ENCODE peak calls at places on chromosome 10, in eight cellular contexts. T is tibial nerve, O is colonic mucosa, W is BJ, E is GM06990, D is dorsolateral prefrontal cortex, P is gastrocnemius medialis, I is MCF 10A. Y is an unnamed sample.
A peak's percentile ranks its signal among the peaks of the same experiment; 100 is the strongest.

GRCh38 chr10:93080350-93081046 is 6.8 kb downstream of the CYP26A1 start:
- DNase-seq in T (peak; percentile 54), O (peak; percentile 49), W (no peak), E (no peak), D (peak; percentile 16), P (no peak), I (peak; percentile 57), Y (peak; percentile 53)

GRCh38 chr10:113267616-113268015 is 285.2 kb upstream of the HABP2 start:
- DNase-seq in T (no peak), O (no peak), W (no peak), E (no peak), D (no peak), P (no peak), I (no peak), Y (no peak)

GRCh38 chr10:11208908-11209809 is 191.5 kb downstream of the CELF2 start:
- DNase-seq in T (no peak), O (no peak), W (no peak), E (peak; percentile 51), D (no peak), P (no peak), I (no peak), Y (no peak)

GRCh38 chr10:82815680-82816079 is 940.7 kb downstream of the NRG3 start:
- DNase-seq in T (no peak), O (no peak), W (no peak), E (no peak), D (no peak), P (no peak), I (peak; percentile 3), Y (no peak)

GRCh38 chr10:75201793-75202307 is 8.7 kb upstream of the VDAC2 start:
- DNase-seq in T (no peak), O (peak; percentile 70), W (no peak), E (no peak), D (no peak), P (no peak), I (no peak), Y (no peak)

GRCh38 chr10:111392159-111392558 is 315.3 kb downstream of the ADRA2A start:
- DNase-seq in T (no peak), O (no peak), W (peak; percentile 17), E (no peak), D (no peak), P (no peak), I (no peak), Y (no peak)

GRCh38 chr10:69696073-69696731 is 66.2 kb downstream of the FAM241B start:
- DNase-seq in T (no peak), O (no peak), W (peak; percentile 93), E (no peak), D (no peak), P (no peak), I (peak; percentile 70), Y (no peak)

GRCh38 chr10:43237631-43238446 is 29.0 kb downstream of the RASGEF1A start:
- DNase-seq in T (no peak), O (no peak), W (no peak), E (no peak), D (peak; percentile 1), P (no peak), I (no peak), Y (peak; percentile 1)

GRCh38 chr10:127125331-127125730 is 71.1 kb downstream of the INSYN2A start:
- DNase-seq in T (no peak), O (no peak), W (no peak), E (no peak), D (no peak), P (no peak), I (no peak), Y (no peak)

GRCh38 chr10:79347894-79348639 is 798 bp downstream of the PPIF start:
- DNase-seq in T (peak; percentile 58), O (peak; percentile 81), W (no peak), E (peak; percentile 90), D (peak; percentile 31), P (peak; percentile 70), I (peak; percentile 78), Y (peak; percentile 41)

GRCh38 chr10:23530079-23530478 is 91.2 kb downstream of the OTUD1 start:
- DNase-seq in T (no peak), O (no peak), W (no peak), E (no peak), D (no peak), P (no peak), I (no peak), Y (no peak)

GRCh38 chr10:112810651-112811215 is 139.3 kb upstream of the TCF7L2 start:
- DNase-seq in T (no peak), O (no peak), W (no peak), E (no peak), D (no peak), P (no peak), I (no peak), Y (no peak)

GRCh38 chr10:105187243-105187642 is 546.2 kb downstream of the SORCS3 start:
- DNase-seq in T (no peak), O (no peak), W (no peak), E (no peak), D (no peak), P (no peak), I (no peak), Y (no peak)

GRCh38 chr10:70666960-70667798 is 5.1 kb upstream of the ADAMTS14 start:
- DNase-seq in T (no peak), O (no peak), W (no peak), E (no peak), D (no peak), P (no peak), I (no peak), Y (peak; percentile 11)

GRCh38 chr10:61751599-61751998 is 88.9 kb downstream of the CABCOCO1 start:
- DNase-seq in T (no peak), O (no peak), W (no peak), E (no peak), D (no peak), P (no peak), I (no peak), Y (no peak)

GRCh38 chr10:57822965-57823364 is 444.7 kb downstream of the IPMK start:
- DNase-seq in T (no peak), O (no peak), W (no peak), E (no peak), D (no peak), P (no peak), I (no peak), Y (no peak)

GRCh38 chr10:125257521-125258105 is 97.2 kb upstream of the CTBP2 start:
- DNase-seq in T (no peak), O (no peak), W (no peak), E (no peak), D (peak; percentile 7), P (no peak), I (no peak), Y (no peak)

DNA sequence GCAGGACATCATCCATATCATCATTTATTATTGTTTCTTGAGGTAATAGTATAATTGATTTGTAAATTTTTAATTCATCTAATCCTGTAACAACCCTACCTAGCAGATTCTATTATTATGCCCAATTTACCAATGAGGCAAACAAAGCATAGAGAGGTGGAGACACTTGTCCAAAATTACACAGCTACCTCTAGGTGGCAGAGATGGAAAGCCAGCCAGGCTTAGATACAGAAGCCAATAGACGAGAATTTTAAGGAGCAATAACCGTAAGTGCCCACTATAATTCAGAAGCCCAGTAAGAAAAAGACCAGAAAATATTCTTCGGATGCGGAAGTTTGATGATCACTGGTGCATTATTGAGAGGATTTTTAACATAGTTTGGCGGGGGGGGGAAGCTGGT is 54.0 kb downstream of the ANK3 start:
- DNase-seq in T (no peak), O (no peak), W (no peak), E (no peak), D (peak; percentile 42), P (no peak), I (peak; percentile 47), Y (no peak)
- TF ChIP-seq CTCF in T (no peak), O (no peak), W (no peak), E (peak; percentile 60), D (peak; percentile 53), P (no peak), I (peak; percentile 36), Y (no peak)

DNA sequence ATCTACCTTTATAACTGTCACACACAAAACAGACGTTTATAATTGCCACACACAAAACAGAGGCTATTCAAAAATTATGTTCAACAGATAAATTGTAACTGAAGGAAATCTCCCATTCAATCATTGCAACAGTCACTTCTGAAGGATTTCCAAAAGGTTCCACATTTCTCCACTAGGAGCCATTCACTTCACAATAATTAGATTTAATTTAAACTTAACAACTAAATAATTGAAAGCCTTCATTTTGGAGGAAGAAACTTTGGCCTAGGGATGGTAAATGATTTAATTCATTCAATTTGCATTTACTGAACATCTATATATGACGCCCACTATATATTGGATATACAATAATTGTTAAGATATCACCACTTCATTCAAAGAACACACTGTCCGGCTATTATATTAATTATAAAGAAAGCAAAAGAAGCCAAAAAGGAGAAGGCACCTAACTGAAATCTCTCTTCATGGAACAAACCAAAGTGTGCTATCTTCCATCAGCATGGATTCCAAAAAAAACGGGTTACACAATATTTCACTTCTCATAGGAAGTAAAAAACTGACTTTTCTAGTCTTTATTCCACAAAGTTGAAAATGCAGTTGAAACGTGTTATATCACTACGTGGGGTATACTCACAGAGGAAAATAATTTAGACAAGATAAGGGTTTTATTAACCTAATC is 1.7 kb downstream of the ATAD1 start:
- DNase-seq in T (no peak), O (no peak), W (no peak), E (no peak), D (no peak), P (no peak), I (peak; percentile 11), Y (no peak)
- TF ChIP-seq CTCF in T (no peak), O (no peak), W (peak; percentile 15), E (no peak), D (no peak), P (no peak), I (peak; percentile 32), Y (no peak)

GRCh38 chr10:129777687-129778086 is 186.4 kb downstream of the EBF3 start:
- DNase-seq in T (no peak), O (no peak), W (no peak), E (no peak), D (no peak), P (no peak), I (no peak), Y (no peak)

GRCh38 chr10:129780901-129781795 is 182.9 kb downstream of the EBF3 start:
- DNase-seq in T (no peak), O (no peak), W (no peak), E (no peak), D (no peak), P (no peak), I (no peak), Y (no peak)

GRCh38 chr10:129780158-129780557 is 183.9 kb downstream of the EBF3 start:
- DNase-seq in T (no peak), O (no peak), W (no peak), E (no peak), D (no peak), P (no peak), I (no peak), Y (no peak)

GRCh38 chr10:129779126-129779525 is 184.9 kb downstream of the EBF3 start:
- DNase-seq in T (no peak), O (no peak), W (no peak), E (no peak), D (no peak), P (no peak), I (no peak), Y (no peak)

GRCh38 chr10:129778571-129778970 is 185.5 kb downstream of the EBF3 start:
- DNase-seq in T (no peak), O (no peak), W (no peak), E (no peak), D (no peak), P (no peak), I (no peak), Y (no peak)
- TF ChIP-seq CTCF in T (no peak), O (no peak), W (no peak), E (no peak), D (no peak), P (no peak), I (no peak), Y (no peak)

GRCh38 chr10:116272497-116273221 is at the start of gene GFRA1:
- DNase-seq in T (no peak), O (no peak), W (no peak), E (no peak), D (no peak), P (no peak), I (no peak), Y (no peak)
- TF ChIP-seq CTCF in T (no peak), O (no peak), W (peak; percentile 4), E (no peak), D (no peak), P (no peak), I (no peak), Y (no peak)